ENCODE peak calls at places on chromosomes 7 and 10, in four cellular contexts. One of them, this sample, is unnamed.

GRCh38 chr7:95723583-95724180 is 48.7 kb upstream of the DYNC1I1 start:
- DNase-seq in fibroblast of villous mesenchyme: peak; percentile 43
- DNase-seq in A549: peak; percentile 51
- DNase-seq in psoas muscle: no peak
- DNase-seq in this sample: peak; percentile 67

GRCh38 chr10:7525314-7526016 is 114.6 kb upstream of the SFMBT2 start:
- DNase-seq in fibroblast of villous mesenchyme: peak; percentile 66
- DNase-seq in psoas muscle: no peak
- DNase-seq in A549: peak; percentile 64
- DNase-seq in this sample: peak; percentile 82

GRCh38 chr7:24366901-24367300 is 82.9 kb downstream of the NPY start:
- DNase-seq in fibroblast of villous mesenchyme: no peak
- DNase-seq in A549: no peak
- DNase-seq in psoas muscle: no peak
- DNase-seq in this sample: no peak

GRCh38 chr7:74289660-74290589 is 718 bp downstream of the CLIP2 start:
- DNase-seq in A549: no peak
- DNase-seq in psoas muscle: peak; percentile 47
- DNase-seq in fibroblast of villous mesenchyme: no peak
- DNase-seq in this sample: no peak

GRCh38 chr7:101507791-101508252 is 121.3 kb downstream of the MYL10 start:
- DNase-seq in fibroblast of villous mesenchyme: peak; percentile 24
- DNase-seq in psoas muscle: no peak
- DNase-seq in A549: peak; percentile 70
- DNase-seq in this sample: peak; percentile 46

GRCh38 chr7:14761506-14762296 is 140.8 kb downstream of the DGKB start:
- DNase-seq in fibroblast of villous mesenchyme: peak; percentile 66
- DNase-seq in A549: no peak
- DNase-seq in psoas muscle: peak; percentile 82
- DNase-seq in this sample: peak; percentile 85

GRCh38 chr7:137874390-137874789 is 27.6 kb upstream of the DGKI start:
- DNase-seq in psoas muscle: no peak
- DNase-seq in fibroblast of villous mesenchyme: peak; percentile 91
- DNase-seq in A549: no peak
- DNase-seq in this sample: peak; percentile 94

GRCh38 chr10:129477051-129477450 is 10.0 kb downstream of the MGMT start:
- DNase-seq in A549: no peak
- DNase-seq in fibroblast of villous mesenchyme: no peak
- DNase-seq in psoas muscle: no peak
- DNase-seq in this sample: no peak

GRCh38 chr10:102247724-102248123 is 2.4 kb downstream of the GBF1 start:
- DNase-seq in fibroblast of villous mesenchyme: no peak
- DNase-seq in A549: no peak
- DNase-seq in psoas muscle: no peak
- DNase-seq in this sample: no peak

GRCh38 chr7:138752568-138753518 is 45.0 kb upstream of the TMEM213 start:
- DNase-seq in psoas muscle: peak; percentile 25
- DNase-seq in fibroblast of villous mesenchyme: no peak
- DNase-seq in A549: peak; percentile 26
- DNase-seq in this sample: no peak

GRCh38 chr7:41887446-41887845 is 184.6 kb upstream of the INHBA start:
- DNase-seq in psoas muscle: no peak
- DNase-seq in fibroblast of villous mesenchyme: no peak
- DNase-seq in A549: no peak
- DNase-seq in this sample: peak; percentile 46

GRCh38 chr10:42738669-42739068 is 43.9 kb upstream of the BMS1 start:
- DNase-seq in psoas muscle: no peak
- DNase-seq in fibroblast of villous mesenchyme: no peak
- DNase-seq in A549: no peak
- DNase-seq in this sample: no peak

GRCh38 chr7:122561326-122561725 is 137.6 kb downstream of the RNF133 start:
- DNase-seq in A549: no peak
- DNase-seq in fibroblast of villous mesenchyme: no peak
- DNase-seq in psoas muscle: no peak
- DNase-seq in this sample: no peak

GRCh38 chr7:19145429-19146201 is 394 bp upstream of the FERD3L start:
- DNase-seq in psoas muscle: no peak
- DNase-seq in fibroblast of villous mesenchyme: no peak
- DNase-seq in A549: no peak
- DNase-seq in this sample: no peak

GRCh38 chr7:135672560-135673359 is 10.4 kb downstream of the STMP1 start:
- DNase-seq in psoas muscle: no peak
- DNase-seq in A549: peak; percentile 68
- DNase-seq in fibroblast of villous mesenchyme: peak; percentile 73
- DNase-seq in this sample: peak; percentile 89

GRCh38 chr7:1514993-1515392 is 10.8 kb upstream of the INTS1 start:
- DNase-seq in psoas muscle: no peak
- DNase-seq in fibroblast of villous mesenchyme: no peak
- DNase-seq in A549: no peak
- DNase-seq in this sample: no peak

GRCh38 chr10:119667562-119668328 is 16.6 kb downstream of the BAG3 start:
- DNase-seq in A549: peak; percentile 92
- DNase-seq in fibroblast of villous mesenchyme: peak; percentile 91
- DNase-seq in psoas muscle: peak; percentile 90
- DNase-seq in this sample: peak; percentile 94

GRCh38 chr7:105837765-105838241 is 38.6 kb downstream of the ATXN7L1 start:
- DNase-seq in A549: no peak
- DNase-seq in psoas muscle: no peak
- DNase-seq in fibroblast of villous mesenchyme: no peak
- DNase-seq in this sample: no peak

DNA sequence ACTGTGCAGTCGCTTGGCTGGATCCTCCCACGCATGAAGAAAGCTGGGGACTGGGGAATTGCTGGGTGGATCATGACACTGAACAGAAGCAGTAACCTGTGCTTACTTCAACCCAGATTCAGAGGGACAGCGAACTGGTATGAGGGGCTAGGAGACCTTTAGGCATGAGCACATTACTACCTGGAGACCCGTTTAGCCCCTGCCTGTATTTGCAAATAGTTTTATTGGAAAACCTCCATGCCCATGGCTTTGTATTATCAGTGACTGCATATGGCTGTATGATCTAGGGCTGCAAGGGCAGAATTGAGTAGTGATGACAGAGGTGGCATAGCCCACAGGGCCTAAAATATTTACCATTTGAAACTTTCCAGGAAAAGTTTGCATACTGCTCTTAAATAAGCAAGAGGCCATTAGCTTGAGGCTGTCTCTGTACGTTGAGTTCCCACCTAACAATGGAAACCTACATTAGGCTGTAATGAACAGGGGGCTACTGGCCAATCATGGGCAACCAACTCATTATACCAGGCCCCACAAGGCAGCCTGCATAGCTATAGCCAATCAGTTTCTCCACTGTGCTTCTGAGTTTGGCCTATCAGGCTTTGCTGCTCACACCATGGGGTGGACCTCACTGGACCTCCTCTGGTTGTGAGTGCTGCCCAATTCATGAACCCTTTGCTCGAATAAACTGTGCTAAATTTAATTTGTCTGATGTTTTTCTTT is 566 bp upstream of the ST8SIA6 start:
- DNase-seq in A549: no peak
- DNase-seq in psoas muscle: no peak
- DNase-seq in fibroblast of villous mesenchyme: no peak
- DNase-seq in this sample: no peak
- H3K4me3 ChIP-seq in A549: peak overlapping the region; percentile 74
- H3K4me3 ChIP-seq in psoas muscle: peak overlapping the region; percentile 61
- H3K4me3 ChIP-seq in fibroblast of villous mesenchyme: peak overlapping the region; percentile 44
- H3K4me3 ChIP-seq in this sample: peak overlapping the region; percentile 46

DNA sequence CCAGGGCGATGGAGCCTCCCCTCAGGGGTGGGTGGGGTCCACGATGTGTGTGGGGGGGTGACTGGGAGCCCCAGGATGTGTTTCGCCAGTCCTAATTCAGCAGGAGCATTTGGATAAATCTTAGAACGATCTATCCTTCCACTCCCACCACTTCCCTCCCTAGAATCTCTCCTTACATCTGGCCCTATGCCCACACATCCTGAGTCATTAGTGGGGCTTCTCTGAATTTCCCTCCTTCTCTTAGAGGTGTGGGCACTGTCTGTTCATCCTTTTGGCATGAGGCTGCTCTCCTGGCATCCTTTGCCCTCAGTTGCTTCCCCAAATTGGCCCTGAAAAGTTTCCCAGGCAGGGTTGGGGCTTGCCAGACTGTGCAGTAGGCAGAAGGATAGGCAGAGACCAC is 1.6 kb downstream of the GHRHR start:
- DNase-seq in fibroblast of villous mesenchyme: no peak
- DNase-seq in psoas muscle: no peak
- DNase-seq in A549: no peak
- DNase-seq in this sample: no peak
- H3K4me3 ChIP-seq in fibroblast of villous mesenchyme: no peak overlapping the region
- H3K4me3 ChIP-seq in psoas muscle: no peak overlapping the region
- H3K4me3 ChIP-seq in A549: no peak overlapping the region
- H3K4me3 ChIP-seq in this sample: no peak overlapping the region

GRCh38 chr10:104328916-104329710 is 9.2 kb downstream of the ITPRIP start:
- DNase-seq in A549: peak; percentile 51
- DNase-seq in psoas muscle: peak; percentile 79
- DNase-seq in fibroblast of villous mesenchyme: peak; percentile 93
- DNase-seq in this sample: peak; percentile 97

GRCh38 chr10:104327745-104328635 is 10.3 kb downstream of the ITPRIP start:
- DNase-seq in psoas muscle: peak; percentile 66
- DNase-seq in A549: no peak
- DNase-seq in fibroblast of villous mesenchyme: peak; percentile 80
- DNase-seq in this sample: peak; percentile 87

GRCh38 chr10:104326991-104327610 is 11.2 kb downstream of the ITPRIP start:
- DNase-seq in fibroblast of villous mesenchyme: no peak
- DNase-seq in A549: no peak
- DNase-seq in psoas muscle: no peak
- DNase-seq in this sample: no peak

GRCh38 chr10:104329754-104330153 is 8.5 kb downstream of the ITPRIP start:
- DNase-seq in A549: no peak
- DNase-seq in fibroblast of villous mesenchyme: peak; percentile 71
- DNase-seq in psoas muscle: peak; percentile 45
- DNase-seq in this sample: peak; percentile 82

GRCh38 chr10:104328636-104328915 is 9.7 kb downstream of the ITPRIP start:
- DNase-seq in fibroblast of villous mesenchyme: no peak
- DNase-seq in A549: no peak
- DNase-seq in psoas muscle: no peak
- DNase-seq in this sample: no peak
- H3K4me3 ChIP-seq in fibroblast of villous mesenchyme: peak overlapping the region; percentile 31
- H3K4me3 ChIP-seq in A549: peak overlapping the region; percentile 33
- H3K4me3 ChIP-seq in psoas muscle: peak overlapping the region; percentile 20
- H3K4me3 ChIP-seq in this sample: peak overlapping the region; percentile 46

GRCh38 chr10:101161494-101162299 is 30.6 kb downstream of the TLX1 start:
- DNase-seq in A549: peak; percentile 87
- DNase-seq in psoas muscle: peak; percentile 61
- DNase-seq in fibroblast of villous mesenchyme: peak; percentile 63
- DNase-seq in this sample: peak; percentile 82
- H3K4me3 ChIP-seq in A549: peak overlapping the region; percentile 44
- H3K4me3 ChIP-seq in psoas muscle: peak overlapping the region; percentile 53
- H3K4me3 ChIP-seq in fibroblast of villous mesenchyme: peak overlapping the region; percentile 44
- H3K4me3 ChIP-seq in this sample: peak overlapping the region; percentile 43